ENCODE peak calls at places on chromosomes 2 and 18, in five cellular contexts. X is astrocyte, I is cardiac muscle cell, C is adrenal gland, B is spleen. E is an unnamed sample. For H3K4me1, the result is how much of the 10 kb centered on the place peaks cover.

GRCh38 chr2:15940661-15941482 is 522 bp downstream of the MYCN start:
- DNase-seq in C (no peak), B (no peak), I (no peak), X (no peak), E (no peak)

GRCh38 chr2:133063792-133064191 is 393.8 kb upstream of the LYPD1 start:
- DNase-seq in X (peak), C (peak), B (no peak), I (peak), E (peak)

GRCh38 chr18:21243041-21243431 is 1.0 kb downstream of the GREB1L start:
- DNase-seq in B (no peak), X (peak), I (peak), C (no peak), E (no peak)

GRCh38 chr2:168185583-168186274 is 61.7 kb downstream of the STK39 start:
- DNase-seq in C (no peak), B (no peak), I (no peak), X (no peak), E (no peak)

GRCh38 chr2:102399499-102400141 is 23.3 kb upstream of the IL18RAP start:
- DNase-seq in I (no peak), C (no peak), X (no peak), B (no peak), E (no peak)

GRCh38 chr2:46719499-46719898 is 196.1 kb downstream of the MCFD2 start:
- DNase-seq in I (peak), B (no peak), C (no peak), X (peak), E (peak)

GRCh38 chr2:66700181-66700686 is 265.3 kb downstream of the MEIS1 start:
- DNase-seq in B (no peak), I (no peak), C (no peak), X (no peak), E (peak)

GRCh38 chr2:156110890-156111289 is 221.6 kb downstream of the NR4A2 start:
- DNase-seq in B (no peak), X (no peak), C (no peak), I (no peak), E (no peak)

GRCh38 chr2:193467276-193467987 is 1272.7 kb upstream of the TMEFF2 start:
- DNase-seq in B (no peak), I (no peak), X (no peak), C (no peak), E (no peak)

GRCh38 chr2:239357954-239358754 is 42.7 kb downstream of the HDAC4 start:
- DNase-seq in C (no peak), X (peak), B (no peak), I (no peak), E (no peak)

GRCh38 chr2:133138693-133139092 is 429.6 kb downstream of the NCKAP5 start:
- DNase-seq in B (no peak), C (no peak), I (no peak), X (no peak), E (peak)

GRCh38 chr2:46923011-46923669 is 7.5 kb upstream of the MCFD2 start:
- DNase-seq in I (no peak), X (no peak), B (no peak), C (no peak), E (peak)

GRCh38 chr18:59719533-59720325 is 22.5 kb upstream of the CCBE1 start:
- DNase-seq in X (peak), I (peak), C (no peak), B (no peak), E (peak)

GRCh38 chr2:41851554-41851953 is 196.3 kb upstream of the PKDCC start:
- DNase-seq in X (no peak), B (no peak), C (no peak), I (no peak), E (no peak)

GRCh38 chr2:231920366-231920765 is 5.8 kb downstream of the NPPC start:
- DNase-seq in C (no peak), I (no peak), B (peak), X (no peak), E (no peak)

DNA sequence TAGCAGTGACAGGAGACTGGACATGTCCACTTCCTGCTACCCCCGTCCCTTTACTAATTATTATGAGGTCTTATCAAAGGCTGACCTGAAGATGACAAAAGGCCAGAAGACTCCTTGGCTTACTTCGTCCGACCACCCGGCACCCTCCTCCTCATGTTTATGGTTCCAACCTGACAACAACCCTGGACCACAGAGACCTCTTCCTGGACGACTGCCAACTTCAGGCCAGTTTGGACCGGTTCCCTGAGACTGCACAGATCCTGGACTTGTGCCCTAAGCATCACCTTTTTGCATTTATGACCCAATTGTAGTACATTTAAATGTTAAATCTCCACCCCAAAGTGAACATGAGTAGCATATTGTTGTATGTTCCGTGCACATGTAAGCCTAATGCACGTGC is 5.8 kb downstream of the DRC1 start:
- DNase-seq in C (no peak), B (no peak), I (no peak), X (no peak), E (no peak)
- H3K27ac ChIP-seq in C (no peak), B (no peak), I (no peak), X (no peak), E (no peak)

DNA sequence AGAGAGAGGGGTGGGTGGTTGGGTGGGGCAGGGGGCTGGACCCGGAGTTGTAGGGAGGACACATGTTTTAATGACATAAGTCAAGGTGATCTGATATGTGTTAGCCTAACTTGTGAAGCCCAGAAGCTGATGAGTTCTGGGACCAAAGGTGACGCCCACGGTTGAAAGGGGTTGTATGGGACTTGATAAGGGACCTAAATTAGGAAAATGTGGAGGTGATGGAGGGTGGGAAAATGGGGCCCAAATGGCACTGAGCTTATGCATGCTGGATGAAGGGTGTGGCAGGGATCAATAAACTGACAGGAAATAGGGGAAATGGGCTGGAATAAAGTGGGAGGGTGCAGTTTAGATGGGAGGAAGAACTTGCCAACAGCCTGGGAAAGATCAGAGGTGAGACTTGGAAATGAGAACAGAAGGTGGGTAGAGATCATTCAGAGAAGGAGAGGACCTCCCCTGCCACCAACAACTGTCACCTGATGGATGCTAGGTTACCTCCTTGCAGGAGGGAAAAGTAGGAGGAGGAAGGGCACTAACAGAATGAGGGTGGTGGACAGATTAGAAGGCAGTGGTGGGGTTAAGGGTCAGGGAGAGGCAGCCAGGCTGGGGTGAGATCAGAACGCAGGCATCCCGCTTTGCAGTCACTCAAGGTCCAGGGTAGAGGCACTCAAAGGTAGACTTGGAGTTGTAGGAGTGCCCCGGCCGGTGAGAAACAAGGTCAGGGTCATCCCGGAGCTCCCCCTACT is 15.3 kb downstream of the WNT10A start:
- DNase-seq in X (no peak), C (no peak), B (no peak), I (no peak), E (no peak)
- H3K4me1 ChIP-seq in X (under half), C (under half), B (under half), I (under half), E (under half)

GRCh38 chr2:198054299-198054698 is 249.9 kb downstream of the PLCL1 start:
- DNase-seq in X (peak), B (no peak), C (peak), I (peak), E (peak)
- TF ChIP-seq CTCF in X (peak), B (no peak), C (peak), I (peak), E (peak)

DNA sequence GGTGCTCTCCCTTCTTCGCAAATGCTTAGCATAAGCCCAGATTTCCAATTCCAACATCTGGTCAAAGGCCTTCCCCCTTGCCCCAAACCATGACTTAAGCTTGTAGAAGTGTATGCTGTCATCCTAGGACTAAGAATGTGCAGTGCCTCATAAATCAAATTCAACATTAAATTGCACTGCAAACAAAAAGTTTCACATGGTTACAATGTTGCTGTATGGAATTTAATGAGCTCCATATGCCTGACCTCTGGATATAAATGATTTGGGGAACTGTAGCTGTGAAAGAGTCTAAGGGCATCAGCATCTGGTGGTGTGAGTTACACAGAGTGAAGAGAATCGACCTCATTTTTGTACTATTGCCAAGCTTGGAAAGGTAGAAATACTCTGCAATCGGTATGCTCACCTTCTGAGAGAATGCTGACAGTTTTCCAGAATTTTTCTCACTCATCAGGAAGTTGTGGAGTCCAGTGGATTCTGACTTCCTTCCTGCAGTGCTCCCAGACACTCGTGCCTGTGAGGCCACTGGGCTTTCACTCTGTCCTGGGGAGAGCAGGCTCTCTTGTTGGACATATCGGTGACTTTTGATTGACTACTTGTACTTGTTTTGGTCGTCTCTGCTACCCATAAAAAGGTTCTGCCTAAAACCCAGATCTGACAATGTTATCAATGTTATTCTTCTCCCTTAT is 40.7 kb downstream of the FASTKD2 start:
- DNase-seq in B (no peak), I (no peak), X (no peak), C (no peak), E (no peak)
- H3K27ac ChIP-seq in B (no peak), I (no peak), X (no peak), C (no peak), E (no peak)

GRCh38 chr18:70384181-70384790 is 95.4 kb downstream of the SOCS6 start:
- DNase-seq in C (peak), X (peak), I (peak), B (no peak), E (peak)

GRCh38 chr18:70380915-70381896 is 92.4 kb downstream of the SOCS6 start:
- DNase-seq in I (no peak), B (no peak), C (no peak), X (peak), E (no peak)

GRCh38 chr18:70385474-70385873 is 96.6 kb downstream of the SOCS6 start:
- DNase-seq in I (no peak), C (no peak), B (no peak), X (no peak), E (no peak)

GRCh38 chr18:70382992-70383717 is 94.3 kb downstream of the SOCS6 start:
- DNase-seq in B (no peak), C (no peak), I (no peak), X (no peak), E (no peak)

DNA sequence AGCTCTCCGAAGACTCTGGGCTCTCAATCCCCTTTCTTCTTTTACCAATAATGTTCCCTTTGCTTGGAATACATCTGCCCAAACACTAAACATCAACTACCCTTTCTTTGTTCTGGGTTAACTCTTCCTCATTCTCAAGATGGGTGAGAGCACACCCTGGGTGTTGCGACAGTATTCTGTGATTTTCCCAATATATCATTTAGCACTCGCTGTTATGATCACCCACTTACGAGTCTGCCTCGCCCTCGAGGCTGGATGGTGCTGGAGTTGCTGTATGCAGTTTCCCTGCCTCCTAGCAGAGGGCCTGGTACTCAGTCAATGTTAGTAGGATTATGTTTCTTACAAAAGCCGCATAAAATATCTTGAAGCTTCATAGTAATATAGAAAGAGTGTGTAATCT is 93.2 kb downstream of the SOCS6 start:
- DNase-seq in I (no peak), B (no peak), C (no peak), X (no peak), E (no peak)
- H3K4me1 ChIP-seq in I (under half), B (under half), C (under half), X (under half), E (under half)

E was measured in foreskin keratinocyte.